ENCODE peak calls at places on chromosomes 13 and 19, in seven cellular contexts. One of them, this sample, is unnamed.
A peak's percentile ranks its signal among the peaks of the same experiment; 100 is the strongest.

GRCh38 chr13:94613051-94613450 is 11.4 kb downstream of the GPR180 start:
- DNase-seq in retina: no peak
- DNase-seq in hepatic stellate cell: no peak
- DNase-seq in mucosa of descending colon: no peak
- DNase-seq in lower lobe of right lung: no peak
- DNase-seq in AG08396: no peak
- DNase-seq in CD8-positive, alpha-beta T cell: no peak
- DNase-seq in this sample: no peak

GRCh38 chr13:79966039-79966438 is 374.9 kb downstream of the SPRY2 start:
- DNase-seq in lower lobe of right lung: no peak
- DNase-seq in hepatic stellate cell: no peak
- DNase-seq in AG08396: no peak
- DNase-seq in CD8-positive, alpha-beta T cell: no peak
- DNase-seq in retina: no peak
- DNase-seq in mucosa of descending colon: no peak
- DNase-seq in this sample: no peak

GRCh38 chr19:7109678-7110289 is 40.3 kb downstream of the ZNF557 start:
- DNase-seq in hepatic stellate cell: no peak
- DNase-seq in AG08396: peak; percentile 23
- DNase-seq in CD8-positive, alpha-beta T cell: no peak
- DNase-seq in mucosa of descending colon: no peak
- DNase-seq in retina: no peak
- DNase-seq in lower lobe of right lung: no peak
- DNase-seq in this sample: no peak

GRCh38 chr13:105991622-105992254 is 543.7 kb downstream of the EFNB2 start:
- DNase-seq in hepatic stellate cell: no peak
- DNase-seq in CD8-positive, alpha-beta T cell: no peak
- DNase-seq in mucosa of descending colon: no peak
- DNase-seq in retina: no peak
- DNase-seq in AG08396: peak; percentile 56
- DNase-seq in lower lobe of right lung: no peak
- DNase-seq in this sample: peak; percentile 26

GRCh38 chr13:71320452-71320851 is 546.6 kb downstream of the DACH1 start:
- DNase-seq in retina: no peak
- DNase-seq in AG08396: peak; percentile 5
- DNase-seq in hepatic stellate cell: peak; percentile 0
- DNase-seq in CD8-positive, alpha-beta T cell: no peak
- DNase-seq in mucosa of descending colon: peak; percentile 35
- DNase-seq in lower lobe of right lung: no peak
- DNase-seq in this sample: peak; percentile 70

GRCh38 chr13:101811440-101811839 is 359.0 kb downstream of the ITGBL1 start:
- DNase-seq in lower lobe of right lung: no peak
- DNase-seq in mucosa of descending colon: no peak
- DNase-seq in hepatic stellate cell: no peak
- DNase-seq in CD8-positive, alpha-beta T cell: no peak
- DNase-seq in retina: no peak
- DNase-seq in AG08396: no peak
- DNase-seq in this sample: no peak

GRCh38 chr19:33193864-33194362 is at the start of gene LRP3:
- DNase-seq in mucosa of descending colon: peak; percentile 27
- DNase-seq in AG08396: peak; percentile 69
- DNase-seq in hepatic stellate cell: no peak
- DNase-seq in lower lobe of right lung: peak; percentile 54
- DNase-seq in retina: peak; percentile 70
- DNase-seq in CD8-positive, alpha-beta T cell: no peak
- DNase-seq in this sample: no peak

GRCh38 chr19:17333611-17334413 is 843 bp downstream of the ANO8 start:
- DNase-seq in hepatic stellate cell: peak; percentile 89
- DNase-seq in CD8-positive, alpha-beta T cell: peak; percentile 66
- DNase-seq in mucosa of descending colon: peak; percentile 55
- DNase-seq in lower lobe of right lung: no peak
- DNase-seq in AG08396: peak; percentile 87
- DNase-seq in retina: no peak
- DNase-seq in this sample: peak; percentile 95

GRCh38 chr19:3275583-3276340 is 51.3 kb downstream of the CELF5 start:
- DNase-seq in hepatic stellate cell: peak; percentile 97
- DNase-seq in mucosa of descending colon: peak; percentile 93
- DNase-seq in CD8-positive, alpha-beta T cell: peak; percentile 86
- DNase-seq in AG08396: peak; percentile 98
- DNase-seq in lower lobe of right lung: peak; percentile 76
- DNase-seq in retina: peak; percentile 77
- DNase-seq in this sample: peak; percentile 85

GRCh38 chr19:13597625-13598024 is 91.3 kb upstream of the CACNA1A start:
- DNase-seq in AG08396: peak; percentile 88
- DNase-seq in hepatic stellate cell: peak; percentile 87
- DNase-seq in CD8-positive, alpha-beta T cell: peak; percentile 17
- DNase-seq in retina: peak; percentile 69
- DNase-seq in mucosa of descending colon: peak; percentile 60
- DNase-seq in lower lobe of right lung: no peak
- DNase-seq in this sample: peak; percentile 98

GRCh38 chr19:17304386-17305047 is 1.2 kb upstream of the MRPL34 start:
- DNase-seq in CD8-positive, alpha-beta T cell: no peak
- DNase-seq in mucosa of descending colon: peak; percentile 19
- DNase-seq in lower lobe of right lung: peak; percentile 70
- DNase-seq in retina: no peak
- DNase-seq in hepatic stellate cell: no peak
- DNase-seq in AG08396: no peak
- DNase-seq in this sample: no peak

GRCh38 chr13:45396548-45397095 is 21.6 kb downstream of the SLC25A30 start:
- DNase-seq in AG08396: no peak
- DNase-seq in mucosa of descending colon: no peak
- DNase-seq in hepatic stellate cell: no peak
- DNase-seq in retina: no peak
- DNase-seq in lower lobe of right lung: no peak
- DNase-seq in CD8-positive, alpha-beta T cell: no peak
- DNase-seq in this sample: no peak

GRCh38 chr13:20475927-20476691 is 49.5 kb downstream of the CRYL1 start:
- DNase-seq in CD8-positive, alpha-beta T cell: peak; percentile 63
- DNase-seq in hepatic stellate cell: no peak
- DNase-seq in mucosa of descending colon: peak; percentile 24
- DNase-seq in retina: no peak
- DNase-seq in AG08396: no peak
- DNase-seq in lower lobe of right lung: no peak
- DNase-seq in this sample: no peak

GRCh38 chr19:17234911-17235617 is 9.0 kb downstream of the OCEL1 start:
- DNase-seq in hepatic stellate cell: no peak
- DNase-seq in CD8-positive, alpha-beta T cell: peak; percentile 24
- DNase-seq in lower lobe of right lung: peak; percentile 71
- DNase-seq in AG08396: peak; percentile 69
- DNase-seq in retina: no peak
- DNase-seq in mucosa of descending colon: peak; percentile 84
- DNase-seq in this sample: peak; percentile 91

GRCh38 chr13:24213932-24214331 is 53.4 kb downstream of the SPATA13 start:
- DNase-seq in CD8-positive, alpha-beta T cell: no peak
- DNase-seq in AG08396: no peak
- DNase-seq in retina: no peak
- DNase-seq in mucosa of descending colon: no peak
- DNase-seq in hepatic stellate cell: no peak
- DNase-seq in lower lobe of right lung: no peak
- DNase-seq in this sample: no peak

GRCh38 chr19:35644987-35645679 is 3.0 kb upstream of the COX6B1 start:
- DNase-seq in retina: peak; percentile 9
- DNase-seq in hepatic stellate cell: peak; percentile 71
- DNase-seq in lower lobe of right lung: peak; percentile 88
- DNase-seq in AG08396: peak; percentile 67
- DNase-seq in mucosa of descending colon: peak; percentile 88
- DNase-seq in CD8-positive, alpha-beta T cell: peak; percentile 48
- DNase-seq in this sample: peak; percentile 96

GRCh38 chr13:25490236-25490635 is 118.5 kb downstream of the ATP8A2 start:
- DNase-seq in lower lobe of right lung: no peak
- DNase-seq in CD8-positive, alpha-beta T cell: no peak
- DNase-seq in hepatic stellate cell: no peak
- DNase-seq in AG08396: no peak
- DNase-seq in mucosa of descending colon: no peak
- DNase-seq in retina: no peak
- DNase-seq in this sample: no peak

GRCh38 chr13:36752673-36753072 is 66.3 kb upstream of the RFXAP start:
- DNase-seq in retina: no peak
- DNase-seq in hepatic stellate cell: no peak
- DNase-seq in mucosa of descending colon: no peak
- DNase-seq in lower lobe of right lung: no peak
- DNase-seq in CD8-positive, alpha-beta T cell: no peak
- DNase-seq in AG08396: no peak
- DNase-seq in this sample: no peak

GRCh38 chr13:106887686-106888085 is 319.7 kb upstream of the ARGLU1 start:
- DNase-seq in retina: no peak
- DNase-seq in lower lobe of right lung: no peak
- DNase-seq in hepatic stellate cell: no peak
- DNase-seq in AG08396: no peak
- DNase-seq in CD8-positive, alpha-beta T cell: no peak
- DNase-seq in mucosa of descending colon: no peak
- DNase-seq in this sample: no peak

GRCh38 chr13:28622286-28622685 is 36.6 kb upstream of the POMP start:
- DNase-seq in AG08396: no peak
- DNase-seq in CD8-positive, alpha-beta T cell: no peak
- DNase-seq in lower lobe of right lung: peak; percentile 77
- DNase-seq in mucosa of descending colon: peak; percentile 16
- DNase-seq in retina: no peak
- DNase-seq in hepatic stellate cell: no peak
- DNase-seq in this sample: no peak

GRCh38 chr19:30895946-30896345 is 453.3 kb downstream of the TSHZ3 start:
- DNase-seq in hepatic stellate cell: no peak
- DNase-seq in AG08396: no peak
- DNase-seq in retina: no peak
- DNase-seq in CD8-positive, alpha-beta T cell: no peak
- DNase-seq in mucosa of descending colon: no peak
- DNase-seq in lower lobe of right lung: no peak
- DNase-seq in this sample: no peak

GRCh38 chr19:7965259-7965841 is 21.9 kb upstream of the TIMM44 start:
- DNase-seq in lower lobe of right lung: no peak
- DNase-seq in retina: no peak
- DNase-seq in mucosa of descending colon: no peak
- DNase-seq in hepatic stellate cell: no peak
- DNase-seq in CD8-positive, alpha-beta T cell: no peak
- DNase-seq in AG08396: no peak
- DNase-seq in this sample: no peak

GRCh38 chr13:56924401-56924800 is 216.3 kb upstream of the PRR20A start:
- DNase-seq in AG08396: no peak
- DNase-seq in CD8-positive, alpha-beta T cell: no peak
- DNase-seq in lower lobe of right lung: no peak
- DNase-seq in mucosa of descending colon: no peak
- DNase-seq in hepatic stellate cell: no peak
- DNase-seq in retina: no peak
- DNase-seq in this sample: no peak

This sample was measured in OCI-M1.